ENCODE peak calls at places on chromosome 12, in six cellular contexts. One of them, this sample, is unnamed.

GRCh38 chr12:93287152-93287551 is 90.6 kb upstream of the NUDT4 start:
- DNase-seq in right atrium auricular region: no peak
- DNase-seq in choroid plexus epithelial cell: no peak
- DNase-seq in lung: no peak
- DNase-seq in GM06990: no peak
- DNase-seq in AG09309: no peak
- DNase-seq in this sample: no peak

GRCh38 chr12:56374726-56375597 is 12.3 kb upstream of the APOF start:
- DNase-seq in right atrium auricular region: peak
- DNase-seq in choroid plexus epithelial cell: no peak
- DNase-seq in lung: no peak
- DNase-seq in GM06990: peak
- DNase-seq in AG09309: no peak
- DNase-seq in this sample: no peak

GRCh38 chr12:7017870-7018349 is 366 bp downstream of the LPCAT3 start:
- DNase-seq in right atrium auricular region: peak
- DNase-seq in choroid plexus epithelial cell: no peak
- DNase-seq in lung: no peak
- DNase-seq in GM06990: no peak
- DNase-seq in AG09309: no peak
- DNase-seq in this sample: no peak

GRCh38 chr12:29081101-29081500 is 68.0 kb upstream of the FAR2 start:
- DNase-seq in right atrium auricular region: no peak
- DNase-seq in choroid plexus epithelial cell: no peak
- DNase-seq in lung: no peak
- DNase-seq in GM06990: no peak
- DNase-seq in AG09309: no peak
- DNase-seq in this sample: no peak

GRCh38 chr12:63317880-63318279 is 166.9 kb upstream of the AVPR1A start:
- DNase-seq in right atrium auricular region: no peak
- DNase-seq in choroid plexus epithelial cell: no peak
- DNase-seq in lung: no peak
- DNase-seq in GM06990: no peak
- DNase-seq in AG09309: no peak
- DNase-seq in this sample: no peak

GRCh38 chr12:53958128-53958527 is 3.4 kb downstream of the HOXC12 start:
- DNase-seq in right atrium auricular region: no peak
- DNase-seq in choroid plexus epithelial cell: no peak
- DNase-seq in lung: no peak
- DNase-seq in GM06990: no peak
- DNase-seq in AG09309: no peak
- DNase-seq in this sample: no peak

GRCh38 chr12:107405436-107405835 is 280.2 kb upstream of the PWP1 start:
- DNase-seq in right atrium auricular region: no peak
- DNase-seq in choroid plexus epithelial cell: no peak
- DNase-seq in lung: no peak
- DNase-seq in GM06990: no peak
- DNase-seq in AG09309: no peak
- DNase-seq in this sample: no peak

GRCh38 chr12:57099766-57100165 is 10.9 kb downstream of the NAB2 start:
- DNase-seq in right atrium auricular region: no peak
- DNase-seq in choroid plexus epithelial cell: no peak
- DNase-seq in lung: no peak
- DNase-seq in GM06990: no peak
- DNase-seq in AG09309: no peak
- DNase-seq in this sample: no peak

GRCh38 chr12:107130830-107131760 is 37.7 kb upstream of the CRY1 start:
- DNase-seq in right atrium auricular region: no peak
- DNase-seq in choroid plexus epithelial cell: no peak
- DNase-seq in lung: no peak
- DNase-seq in GM06990: no peak
- DNase-seq in AG09309: no peak
- DNase-seq in this sample: no peak

GRCh38 chr12:117792471-117792870 is 176.3 kb downstream of the KSR2 start:
- DNase-seq in right atrium auricular region: no peak
- DNase-seq in choroid plexus epithelial cell: no peak
- DNase-seq in lung: no peak
- DNase-seq in GM06990: no peak
- DNase-seq in AG09309: no peak
- DNase-seq in this sample: no peak

GRCh38 chr12:109732321-109733305 is 19.0 kb downstream of the FAM222A start:
- DNase-seq in right atrium auricular region: no peak
- DNase-seq in choroid plexus epithelial cell: no peak
- DNase-seq in lung: no peak
- DNase-seq in GM06990: no peak
- DNase-seq in AG09309: no peak
- DNase-seq in this sample: no peak

GRCh38 chr12:109735051-109735521 is 21.5 kb downstream of the FAM222A start:
- DNase-seq in right atrium auricular region: no peak
- DNase-seq in choroid plexus epithelial cell: no peak
- DNase-seq in lung: no peak
- DNase-seq in GM06990: no peak
- DNase-seq in AG09309: no peak
- DNase-seq in this sample: no peak

GRCh38 chr12:109735825-109736551 is 22.4 kb downstream of the FAM222A start:
- DNase-seq in right atrium auricular region: no peak
- DNase-seq in choroid plexus epithelial cell: no peak
- DNase-seq in lung: no peak
- DNase-seq in GM06990: no peak
- DNase-seq in AG09309: no peak
- DNase-seq in this sample: no peak

GRCh38 chr12:109736552-109737108 is 23.0 kb downstream of the FAM222A start:
- DNase-seq in right atrium auricular region: no peak
- DNase-seq in choroid plexus epithelial cell: peak
- DNase-seq in lung: no peak
- DNase-seq in GM06990: no peak
- DNase-seq in AG09309: no peak
- DNase-seq in this sample: peak

GRCh38 chr12:109734219-109735000 is 20.8 kb downstream of the FAM222A start:
- DNase-seq in right atrium auricular region: no peak
- DNase-seq in choroid plexus epithelial cell: peak
- DNase-seq in lung: no peak
- DNase-seq in GM06990: no peak
- DNase-seq in AG09309: no peak
- DNase-seq in this sample: peak
- H3K4me3 ChIP-seq in right atrium auricular region: no peak
- H3K4me3 ChIP-seq in choroid plexus epithelial cell: no peak
- H3K4me3 ChIP-seq in lung: no peak
- H3K4me3 ChIP-seq in GM06990: no peak
- H3K4me3 ChIP-seq in AG09309: no peak
- H3K4me3 ChIP-seq in this sample: no peak

GRCh38 chr12:127923501-127923900 is 343.5 kb upstream of the TMEM132C start:
- DNase-seq in right atrium auricular region: no peak
- DNase-seq in choroid plexus epithelial cell: no peak
- DNase-seq in lung: no peak
- DNase-seq in GM06990: no peak
- DNase-seq in AG09309: no peak
- DNase-seq in this sample: no peak

GRCh38 chr12:127928178-127928577 is 338.8 kb upstream of the TMEM132C start:
- DNase-seq in right atrium auricular region: no peak
- DNase-seq in choroid plexus epithelial cell: no peak
- DNase-seq in lung: no peak
- DNase-seq in GM06990: no peak
- DNase-seq in AG09309: no peak
- DNase-seq in this sample: no peak

GRCh38 chr12:127928615-127929014 is 338.4 kb upstream of the TMEM132C start:
- DNase-seq in right atrium auricular region: no peak
- DNase-seq in choroid plexus epithelial cell: peak
- DNase-seq in lung: no peak
- DNase-seq in GM06990: no peak
- DNase-seq in AG09309: no peak
- DNase-seq in this sample: peak

GRCh38 chr12:127929172-127929571 is 337.8 kb upstream of the TMEM132C start:
- DNase-seq in right atrium auricular region: no peak
- DNase-seq in choroid plexus epithelial cell: no peak
- DNase-seq in lung: no peak
- DNase-seq in GM06990: no peak
- DNase-seq in AG09309: no peak
- DNase-seq in this sample: no peak

DNA sequence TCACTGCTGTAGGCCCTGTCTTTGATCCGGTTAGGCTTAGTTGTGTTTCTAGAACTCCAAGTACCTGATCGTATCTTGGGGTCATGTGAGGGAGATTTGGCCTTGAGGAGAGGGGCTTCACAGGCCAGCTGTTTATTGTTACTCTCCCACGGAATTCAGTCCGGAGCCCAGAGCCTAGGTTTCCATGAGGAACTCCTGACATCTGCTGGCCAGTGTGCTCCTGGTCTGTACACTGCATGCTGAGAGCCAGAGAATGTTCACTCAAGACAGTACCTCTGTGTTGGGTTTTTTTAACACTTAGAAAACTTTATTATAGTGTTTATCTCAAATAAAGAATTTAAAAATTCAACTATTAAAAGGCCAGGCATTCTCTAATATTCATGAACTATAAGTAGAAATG is 341.0 kb upstream of the TMEM132C start:
- DNase-seq in right atrium auricular region: no peak
- DNase-seq in choroid plexus epithelial cell: peak
- DNase-seq in lung: no peak
- DNase-seq in GM06990: no peak
- DNase-seq in AG09309: no peak
- DNase-seq in this sample: peak
- TF ChIP-seq CTCF in right atrium auricular region: peak
- TF ChIP-seq CTCF in choroid plexus epithelial cell: peak
- TF ChIP-seq CTCF in lung: no peak
- TF ChIP-seq CTCF in GM06990: no peak
- TF ChIP-seq CTCF in AG09309: peak
- TF ChIP-seq CTCF in this sample: peak

DNA sequence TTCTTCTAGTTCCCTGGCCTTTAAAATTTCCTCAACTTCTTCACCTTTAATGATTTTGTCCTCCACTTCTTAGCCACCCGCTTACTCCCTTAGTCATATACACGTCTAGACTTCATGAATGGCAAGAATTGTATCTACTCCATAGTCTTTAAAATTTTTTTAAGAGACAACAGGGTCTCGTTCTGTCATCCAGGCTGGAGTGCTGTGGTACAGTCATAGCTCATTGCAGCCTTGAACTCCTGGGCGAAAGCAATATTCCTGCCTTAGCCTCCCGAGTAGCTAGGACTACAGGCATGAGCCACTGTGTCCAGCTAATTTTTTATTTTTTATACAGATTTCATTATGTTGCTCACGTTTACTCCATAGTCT is 47.9 kb downstream of the BBS10 start:
- DNase-seq in right atrium auricular region: peak
- DNase-seq in choroid plexus epithelial cell: no peak
- DNase-seq in lung: no peak
- DNase-seq in GM06990: no peak
- DNase-seq in AG09309: no peak
- DNase-seq in this sample: no peak
- H3K4me3 ChIP-seq in right atrium auricular region: no peak
- H3K4me3 ChIP-seq in choroid plexus epithelial cell: no peak
- H3K4me3 ChIP-seq in lung: no peak
- H3K4me3 ChIP-seq in GM06990: no peak
- H3K4me3 ChIP-seq in AG09309: no peak
- H3K4me3 ChIP-seq in this sample: no peak

DNA sequence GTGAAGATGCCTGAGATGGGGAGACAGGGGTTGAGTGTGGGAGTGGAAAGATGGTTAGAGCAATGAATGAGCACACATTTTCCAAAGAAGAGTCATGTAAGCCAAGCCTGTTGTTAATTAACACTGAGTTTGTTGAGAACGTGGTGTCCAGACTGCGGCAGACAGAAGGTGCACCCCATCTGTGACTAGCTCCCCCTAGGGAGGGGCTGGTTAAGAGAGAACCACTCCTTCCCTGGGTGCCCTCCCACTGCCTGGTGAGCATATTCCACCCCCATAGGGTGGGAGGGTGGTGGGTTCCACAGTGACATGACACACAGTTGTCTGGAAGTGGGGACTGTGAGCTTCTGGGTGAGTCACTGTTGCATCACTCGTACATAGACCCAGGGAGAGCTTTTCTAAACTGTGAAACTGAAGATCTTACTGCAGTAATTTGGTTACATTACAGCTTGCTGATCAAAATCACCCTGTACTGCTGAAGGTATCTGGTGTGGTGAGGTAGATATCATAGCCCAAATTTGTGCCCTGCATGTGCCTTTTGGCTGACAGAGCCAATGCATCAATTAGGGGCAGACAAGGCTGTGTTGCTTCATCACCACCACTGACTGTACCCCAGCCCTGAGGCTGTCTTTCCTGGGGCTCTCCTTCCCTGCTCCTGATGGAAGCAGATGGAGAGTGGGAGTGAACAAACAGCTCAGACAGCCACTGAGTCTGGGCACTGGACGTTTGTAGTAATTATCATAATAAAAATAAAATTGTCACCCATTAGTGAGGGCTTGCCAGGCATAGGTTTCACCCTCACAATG is 150.9 kb downstream of the EMP1 start:
- DNase-seq in right atrium auricular region: no peak
- DNase-seq in choroid plexus epithelial cell: peak
- DNase-seq in lung: no peak
- DNase-seq in GM06990: no peak
- DNase-seq in AG09309: peak
- DNase-seq in this sample: peak
- TF ChIP-seq CTCF in right atrium auricular region: no peak
- TF ChIP-seq CTCF in choroid plexus epithelial cell: peak
- TF ChIP-seq CTCF in lung: no peak
- TF ChIP-seq CTCF in GM06990: no peak
- TF ChIP-seq CTCF in AG09309: no peak
- TF ChIP-seq CTCF in this sample: no peak

GRCh38 chr12:113161415-113162016 is 12.0 kb downstream of the CFAP73 start:
- DNase-seq in right atrium auricular region: no peak
- DNase-seq in choroid plexus epithelial cell: no peak
- DNase-seq in lung: no peak
- DNase-seq in GM06990: peak
- DNase-seq in AG09309: no peak
- DNase-seq in this sample: no peak
- H3K4me3 ChIP-seq in right atrium auricular region: no peak
- H3K4me3 ChIP-seq in choroid plexus epithelial cell: no peak
- H3K4me3 ChIP-seq in lung: no peak
- H3K4me3 ChIP-seq in GM06990: no peak
- H3K4me3 ChIP-seq in AG09309: no peak
- H3K4me3 ChIP-seq in this sample: no peak